ENCODE peak calls at places on chromosomes 3 and 15, in five cellular contexts. One of them, this sample, is unnamed.

GRCh38 chr3:140180603-140181002 is 245.6 kb downstream of the CLSTN2 start:
- DNase-seq in esophagus squamous epithelium: no peak
- DNase-seq in HCT116: no peak
- DNase-seq in lower lobe of right lung: no peak
- DNase-seq in RWPE2: no peak
- DNase-seq in this sample: no peak

GRCh38 chr3:195860456-195860855 is 47.9 kb downstream of the TNK2 start:
- DNase-seq in lower lobe of right lung: no peak
- DNase-seq in esophagus squamous epithelium: no peak
- DNase-seq in RWPE2: no peak
- DNase-seq in HCT116: no peak
- DNase-seq in this sample: no peak

GRCh38 chr15:68492855-68493254 is 60.9 kb upstream of the ITGA11 start:
- DNase-seq in esophagus squamous epithelium: no peak
- DNase-seq in HCT116: no peak
- DNase-seq in RWPE2: no peak
- DNase-seq in lower lobe of right lung: no peak
- DNase-seq in this sample: no peak

GRCh38 chr3:115518100-115518852 is 105.0 kb upstream of the GAP43 start:
- DNase-seq in HCT116: peak; percentile 19
- DNase-seq in RWPE2: peak; percentile 80
- DNase-seq in lower lobe of right lung: no peak
- DNase-seq in esophagus squamous epithelium: no peak
- DNase-seq in this sample: no peak

GRCh38 chr15:68633181-68634121 is 54.7 kb downstream of the CORO2B start:
- DNase-seq in esophagus squamous epithelium: no peak
- DNase-seq in HCT116: no peak
- DNase-seq in lower lobe of right lung: no peak
- DNase-seq in RWPE2: no peak
- DNase-seq in this sample: no peak

GRCh38 chr15:51849866-51850265 is 20.4 kb downstream of the TMOD3 start:
- DNase-seq in HCT116: no peak
- DNase-seq in lower lobe of right lung: no peak
- DNase-seq in esophagus squamous epithelium: no peak
- DNase-seq in RWPE2: no peak
- DNase-seq in this sample: no peak

GRCh38 chr3:47288966-47289910 is 6.5 kb downstream of the KLHL18 start:
- DNase-seq in RWPE2: no peak
- DNase-seq in esophagus squamous epithelium: no peak
- DNase-seq in lower lobe of right lung: no peak
- DNase-seq in HCT116: no peak
- DNase-seq in this sample: no peak

GRCh38 chr3:127136706-127137105 is 56.2 kb upstream of the PRR23E start:
- DNase-seq in esophagus squamous epithelium: no peak
- DNase-seq in RWPE2: no peak
- DNase-seq in lower lobe of right lung: no peak
- DNase-seq in HCT116: no peak
- DNase-seq in this sample: no peak

GRCh38 chr3:157172746-157173145 is 12.8 kb upstream of the CCNL1 start:
- DNase-seq in esophagus squamous epithelium: no peak
- DNase-seq in RWPE2: no peak
- DNase-seq in HCT116: no peak
- DNase-seq in lower lobe of right lung: no peak
- DNase-seq in this sample: no peak

GRCh38 chr3:157174265-157174615 is 14.3 kb upstream of the CCNL1 start:
- DNase-seq in esophagus squamous epithelium: no peak
- DNase-seq in HCT116: no peak
- DNase-seq in RWPE2: no peak
- DNase-seq in lower lobe of right lung: peak; percentile 64
- DNase-seq in this sample: no peak

GRCh38 chr3:157167371-157167770 is 7.4 kb upstream of the CCNL1 start:
- DNase-seq in esophagus squamous epithelium: no peak
- DNase-seq in HCT116: no peak
- DNase-seq in lower lobe of right lung: no peak
- DNase-seq in RWPE2: no peak
- DNase-seq in this sample: no peak

GRCh38 chr3:157174616-157175498 is 14.9 kb upstream of the CCNL1 start:
- DNase-seq in HCT116: peak; percentile 99
- DNase-seq in RWPE2: peak; percentile 98
- DNase-seq in lower lobe of right lung: peak; percentile 99
- DNase-seq in esophagus squamous epithelium: peak; percentile 94
- DNase-seq in this sample: peak; percentile 93

GRCh38 chr3:157170861-157171260 is 10.9 kb upstream of the CCNL1 start:
- DNase-seq in esophagus squamous epithelium: no peak
- DNase-seq in lower lobe of right lung: no peak
- DNase-seq in RWPE2: no peak
- DNase-seq in HCT116: no peak
- DNase-seq in this sample: no peak
- H3K27ac ChIP-seq in esophagus squamous epithelium: no peak overlapping the region
- H3K27ac ChIP-seq in lower lobe of right lung: peak overlapping the region; percentile 20
- H3K27ac ChIP-seq in RWPE2: no peak overlapping the region
- H3K27ac ChIP-seq in HCT116: no peak overlapping the region
- H3K27ac ChIP-seq in this sample: no peak overlapping the region

GRCh38 chr3:36905545-36905944 is 39.3 kb downstream of the TRANK1 start:
- DNase-seq in RWPE2: no peak
- DNase-seq in HCT116: no peak
- DNase-seq in esophagus squamous epithelium: no peak
- DNase-seq in lower lobe of right lung: no peak
- DNase-seq in this sample: no peak
- H3K4me3 ChIP-seq in RWPE2: no peak overlapping the region
- H3K4me3 ChIP-seq in HCT116: no peak overlapping the region
- H3K4me3 ChIP-seq in esophagus squamous epithelium: no peak overlapping the region
- H3K4me3 ChIP-seq in lower lobe of right lung: no peak overlapping the region
- H3K4me3 ChIP-seq in this sample: no peak overlapping the region

GRCh38 chr3:172155880-172156279 is 116.5 kb downstream of the FNDC3B start:
- DNase-seq in lower lobe of right lung: no peak
- DNase-seq in esophagus squamous epithelium: no peak
- DNase-seq in HCT116: no peak
- DNase-seq in RWPE2: no peak
- DNase-seq in this sample: no peak

GRCh38 chr3:172153335-172153861 is 114.0 kb downstream of the FNDC3B start:
- DNase-seq in lower lobe of right lung: peak; percentile 90
- DNase-seq in RWPE2: peak; percentile 92
- DNase-seq in esophagus squamous epithelium: peak; percentile 14
- DNase-seq in HCT116: peak; percentile 93
- DNase-seq in this sample: no peak

GRCh38 chr3:172156309-172156998 is 117.1 kb downstream of the FNDC3B start:
- DNase-seq in lower lobe of right lung: peak; percentile 66
- DNase-seq in esophagus squamous epithelium: no peak
- DNase-seq in RWPE2: peak; percentile 86
- DNase-seq in HCT116: peak; percentile 64
- DNase-seq in this sample: no peak

GRCh38 chr3:172152869-172153268 is 113.5 kb downstream of the FNDC3B start:
- DNase-seq in lower lobe of right lung: no peak
- DNase-seq in RWPE2: no peak
- DNase-seq in esophagus squamous epithelium: no peak
- DNase-seq in HCT116: no peak
- DNase-seq in this sample: no peak

GRCh38 chr3:172154768-172155649 is 115.6 kb downstream of the FNDC3B start:
- DNase-seq in HCT116: no peak
- DNase-seq in esophagus squamous epithelium: no peak
- DNase-seq in lower lobe of right lung: no peak
- DNase-seq in RWPE2: no peak
- DNase-seq in this sample: no peak
- H3K27ac ChIP-seq in HCT116: no peak overlapping the region
- H3K27ac ChIP-seq in esophagus squamous epithelium: peak overlapping the region; percentile 21
- H3K27ac ChIP-seq in lower lobe of right lung: peak overlapping the region; percentile 5
- H3K27ac ChIP-seq in RWPE2: peak overlapping the region; percentile 98
- H3K27ac ChIP-seq in this sample: no peak overlapping the region

GRCh38 chr15:80495406-80495942 is 91.3 kb downstream of the ARNT2 start:
- DNase-seq in RWPE2: no peak
- DNase-seq in HCT116: no peak
- DNase-seq in lower lobe of right lung: no peak
- DNase-seq in esophagus squamous epithelium: no peak
- DNase-seq in this sample: no peak
- H3K4me3 ChIP-seq in RWPE2: no peak overlapping the region
- H3K4me3 ChIP-seq in HCT116: no peak overlapping the region
- H3K4me3 ChIP-seq in lower lobe of right lung: no peak overlapping the region
- H3K4me3 ChIP-seq in esophagus squamous epithelium: no peak overlapping the region
- H3K4me3 ChIP-seq in this sample: no peak overlapping the region

GRCh38 chr15:63475670-63476069 is 28.7 kb upstream of the USP3 start:
- DNase-seq in esophagus squamous epithelium: no peak
- DNase-seq in lower lobe of right lung: no peak
- DNase-seq in HCT116: no peak
- DNase-seq in RWPE2: no peak
- DNase-seq in this sample: no peak

GRCh38 chr15:63476229-63476632 is 28.2 kb upstream of the USP3 start:
- DNase-seq in lower lobe of right lung: no peak
- DNase-seq in esophagus squamous epithelium: no peak
- DNase-seq in RWPE2: no peak
- DNase-seq in HCT116: peak; percentile 65
- DNase-seq in this sample: no peak

GRCh38 chr15:63473749-63473998 is 30.7 kb upstream of the USP3 start:
- DNase-seq in RWPE2: no peak
- DNase-seq in HCT116: no peak
- DNase-seq in lower lobe of right lung: no peak
- DNase-seq in esophagus squamous epithelium: no peak
- DNase-seq in this sample: no peak

GRCh38 chr15:63473999-63474809 is 30.2 kb upstream of the USP3 start:
- DNase-seq in HCT116: no peak
- DNase-seq in lower lobe of right lung: no peak
- DNase-seq in esophagus squamous epithelium: no peak
- DNase-seq in RWPE2: no peak
- DNase-seq in this sample: no peak

GRCh38 chr15:63474810-63475316 is 29.5 kb upstream of the USP3 start:
- DNase-seq in esophagus squamous epithelium: no peak
- DNase-seq in lower lobe of right lung: peak; percentile 65
- DNase-seq in HCT116: no peak
- DNase-seq in RWPE2: no peak
- DNase-seq in this sample: no peak
- H3K27ac ChIP-seq in esophagus squamous epithelium: peak overlapping the region; percentile 41
- H3K27ac ChIP-seq in lower lobe of right lung: peak overlapping the region; percentile 44
- H3K27ac ChIP-seq in HCT116: no peak overlapping the region
- H3K27ac ChIP-seq in RWPE2: no peak overlapping the region
- H3K27ac ChIP-seq in this sample: no peak overlapping the region

DNA sequence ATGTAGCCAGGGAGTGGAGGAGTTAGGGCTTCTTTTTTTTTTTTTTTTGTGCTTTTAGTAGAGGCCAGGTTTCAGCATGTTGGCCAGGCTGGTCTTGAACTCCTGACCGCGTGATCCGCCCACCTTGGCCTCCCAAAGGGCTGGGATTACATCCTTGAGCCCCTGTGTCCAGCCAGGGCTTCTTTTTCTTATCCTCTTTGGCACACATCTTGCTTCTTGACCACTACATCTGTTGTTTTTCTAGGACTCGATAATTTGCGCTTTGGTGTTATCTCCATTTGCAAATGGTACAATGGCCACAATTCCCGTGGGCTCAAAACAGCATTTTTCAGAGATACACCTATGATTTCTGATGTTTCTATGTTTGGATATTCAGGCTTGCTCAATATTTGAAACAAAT is 4.2 kb downstream of the SKIL start:
- DNase-seq in RWPE2: no peak
- DNase-seq in esophagus squamous epithelium: no peak
- DNase-seq in lower lobe of right lung: no peak
- DNase-seq in HCT116: no peak
- DNase-seq in this sample: no peak
- H3K4me3 ChIP-seq in RWPE2: no peak overlapping the region
- H3K4me3 ChIP-seq in esophagus squamous epithelium: no peak overlapping the region
- H3K4me3 ChIP-seq in lower lobe of right lung: no peak overlapping the region
- H3K4me3 ChIP-seq in HCT116: no peak overlapping the region
- H3K4me3 ChIP-seq in this sample: peak overlapping the region; percentile 6

GRCh38 chr15:64845826-64846225 is 4.1 kb downstream of the PLEKHO2 start:
- DNase-seq in HCT116: no peak
- DNase-seq in esophagus squamous epithelium: no peak
- DNase-seq in lower lobe of right lung: no peak
- DNase-seq in RWPE2: no peak
- DNase-seq in this sample: no peak

GRCh38 chr15:64847016-64847415 is 5.3 kb downstream of the PLEKHO2 start:
- DNase-seq in esophagus squamous epithelium: no peak
- DNase-seq in HCT116: no peak
- DNase-seq in lower lobe of right lung: no peak
- DNase-seq in RWPE2: no peak
- DNase-seq in this sample: no peak

GRCh38 chr15:64845183-64845611 is 3.5 kb downstream of the PLEKHO2 start:
- DNase-seq in HCT116: no peak
- DNase-seq in lower lobe of right lung: no peak
- DNase-seq in esophagus squamous epithelium: no peak
- DNase-seq in RWPE2: no peak
- DNase-seq in this sample: no peak

GRCh38 chr15:64847448-64847847 is 5.7 kb downstream of the PLEKHO2 start:
- DNase-seq in lower lobe of right lung: no peak
- DNase-seq in HCT116: no peak
- DNase-seq in RWPE2: no peak
- DNase-seq in esophagus squamous epithelium: no peak
- DNase-seq in this sample: no peak

GRCh38 chr15:64846246-64846645 is 4.5 kb downstream of the PLEKHO2 start:
- DNase-seq in lower lobe of right lung: no peak
- DNase-seq in HCT116: no peak
- DNase-seq in esophagus squamous epithelium: no peak
- DNase-seq in RWPE2: no peak
- DNase-seq in this sample: no peak
- H3K27ac ChIP-seq in lower lobe of right lung: peak overlapping the region; percentile 92
- H3K27ac ChIP-seq in HCT116: no peak overlapping the region
- H3K27ac ChIP-seq in esophagus squamous epithelium: peak overlapping the region; percentile 93
- H3K27ac ChIP-seq in RWPE2: no peak overlapping the region
- H3K27ac ChIP-seq in this sample: no peak overlapping the region

DNA sequence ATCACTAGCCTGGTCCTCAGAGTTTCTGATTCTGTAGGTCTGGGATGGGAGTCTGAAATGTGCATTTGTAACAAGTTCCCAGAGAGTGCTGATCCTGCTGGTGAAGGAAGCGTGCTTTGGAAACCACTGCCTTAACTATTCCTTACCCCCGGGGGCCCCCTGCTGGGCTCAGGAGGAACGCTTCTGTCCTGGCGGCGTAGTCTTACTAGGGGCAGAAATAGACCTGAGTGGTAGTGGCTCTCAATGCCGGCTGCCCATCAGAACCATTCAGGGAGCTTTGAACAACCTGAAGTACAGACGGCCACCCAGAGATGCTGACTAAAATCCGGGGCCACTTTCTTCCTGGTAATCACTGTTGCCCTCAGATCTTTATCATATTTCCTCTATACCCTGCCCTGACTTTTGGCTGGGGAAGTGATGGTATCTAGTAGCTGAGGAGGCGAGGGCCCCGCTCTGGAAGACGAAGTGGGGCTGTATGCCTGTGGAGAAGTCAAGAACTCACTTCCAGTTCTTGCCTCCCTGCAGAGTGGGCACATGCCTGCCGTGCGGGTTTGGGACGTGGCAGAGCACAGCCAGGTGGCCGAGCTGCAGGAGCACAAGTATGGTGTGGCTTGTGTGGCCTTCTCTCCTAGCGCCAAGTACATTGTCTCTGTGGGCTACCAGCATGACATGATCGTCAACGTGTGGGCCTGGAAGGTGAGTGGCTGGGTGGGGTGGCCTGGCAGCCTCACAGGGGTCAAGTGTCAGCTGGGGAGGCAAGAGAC is 16.3 kb upstream of the JMJD7 start:
- DNase-seq in esophagus squamous epithelium: peak; percentile 14
- DNase-seq in HCT116: peak; percentile 46
- DNase-seq in RWPE2: no peak
- DNase-seq in lower lobe of right lung: peak; percentile 88
- DNase-seq in this sample: peak; percentile 47
- H3K4me3 ChIP-seq in esophagus squamous epithelium: no peak overlapping the region
- H3K4me3 ChIP-seq in HCT116: no peak overlapping the region
- H3K4me3 ChIP-seq in RWPE2: no peak overlapping the region
- H3K4me3 ChIP-seq in lower lobe of right lung: no peak overlapping the region
- H3K4me3 ChIP-seq in this sample: no peak overlapping the region

This sample was measured in iPS DF 6.9.